ENCODE peak calls at places on chromosomes 4 and X, in five cellular contexts. V, Q, J, H and O are unnamed samples.
A peak's percentile ranks its signal among the peaks of the same experiment; 100 is the strongest.

GRCh38 chr4:26065833-26066232 is 151.8 kb downstream of the SMIM20 start:
- DNase-seq in H (no peak), V (no peak), J (no peak), Q (no peak), O (peak; percentile 80)

GRCh38 chr4:186687263-186687662 is 36.4 kb downstream of the FAT1 start:
- DNase-seq in H (no peak), J (no peak), V (no peak), Q (no peak), O (no peak)

GRCh38 chr4:146053901-146054300 is 115.3 kb upstream of the ZNF827 start:
- DNase-seq in V (no peak), H (no peak), Q (no peak), J (no peak), O (no peak)

GRCh38 chrX:23317799-23318724 is 16.6 kb upstream of the PTCHD1 start:
- DNase-seq in J (peak; percentile 54), V (no peak), Q (peak; percentile 47), H (peak; percentile 21), O (peak; percentile 7)

GRCh38 chrX:85288992-85289723 is 45.4 kb downstream of the ZNF711 start:
- DNase-seq in J (no peak), H (no peak), V (no peak), Q (no peak), O (no peak)

GRCh38 chr4:25767877-25768475 is 94.8 kb downstream of the SEL1L3 start:
- DNase-seq in H (peak; percentile 82), V (peak; percentile 47), J (no peak), Q (peak; percentile 44), O (peak; percentile 59)

GRCh38 chr4:1715002-1715761 is 3.1 kb upstream of the SLBP start:
- DNase-seq in H (peak; percentile 50), J (no peak), Q (no peak), V (no peak), O (no peak)

GRCh38 chr4:130563185-130563890 is 1467.4 kb downstream of the C4orf33 start:
- DNase-seq in Q (no peak), H (peak; percentile 36), V (peak; percentile 41), J (no peak), O (peak; percentile 35)

GRCh38 chrX:72346306-72346949 is 40.7 kb upstream of the CITED1 start:
- DNase-seq in Q (no peak), H (no peak), J (no peak), V (no peak), O (no peak)

GRCh38 chr4:102867278-102868152 is 1.3 kb upstream of the CISD2 start:
- DNase-seq in V (no peak), Q (peak; percentile 14), J (no peak), H (no peak), O (no peak)

GRCh38 chrX:39645059-39645895 is 452.5 kb downstream of the BCOR start:
- DNase-seq in H (peak; percentile 92), J (no peak), Q (no peak), V (peak; percentile 63), O (peak; percentile 83)